ENCODE peak calls at places on chromosomes 1 and 21, in ten cellular contexts. N is psoas muscle, R is kidney epithelial cell, S is osteoblast, T is nephron progenitor cell, M is progenitor cell of endocrine pancreas, Y is neural crest cell, Q is uterus, V is stomach, P is glutamatergic neuron. B is an unnamed sample.
A peak's percentile ranks its signal among the peaks of the same experiment; 100 is the strongest.

GRCh38 chr1:168121314-168122029 is 15.3 kb downstream of the GPR161 start:
- DNase-seq in S (peak; percentile 96), R (no peak), M (no peak), V (peak; percentile 37), T (no peak), P (no peak), Q (peak; percentile 89), Y (no peak), N (peak; percentile 84), B (no peak)

GRCh38 chr21:39582749-39583148 is 30.0 kb upstream of the B3GALT5 start:
- DNase-seq in M (no peak), N (no peak), S (no peak), Q (no peak), R (no peak), P (no peak), V (no peak), T (no peak), Y (no peak), B (no peak)

GRCh38 chr1:100721502-100722205 is 2.1 kb downstream of the VCAM1 start:
- DNase-seq in Y (no peak), T (peak; percentile 22), N (no peak), S (no peak), Q (peak; percentile 62), P (no peak), M (no peak), R (peak; percentile 14), V (peak; percentile 39), B (no peak)

GRCh38 chr21:25638634-25639166 is 358 bp upstream of the JAM2 start:
- DNase-seq in Y (no peak), Q (no peak), S (no peak), R (no peak), P (no peak), N (no peak), M (no peak), T (no peak), V (no peak), B (no peak)

GRCh38 chr1:40305451-40305850 is 11.6 kb downstream of the COL9A2 start:
- DNase-seq in Q (no peak), V (no peak), Y (no peak), N (no peak), P (no peak), M (no peak), S (peak; percentile 89), T (no peak), R (no peak), B (no peak)

GRCh38 chr1:65260851-65261473 is 48.4 kb upstream of the DNAJC6 start:
- DNase-seq in Q (no peak), V (no peak), N (no peak), M (no peak), Y (no peak), T (no peak), S (peak; percentile 97), R (peak; percentile 80), P (no peak), B (no peak)

GRCh38 chr1:19043579-19044443 is 87.3 kb upstream of the IFFO2 start:
- DNase-seq in S (peak; percentile 71), P (no peak), Q (no peak), T (no peak), N (no peak), R (no peak), Y (no peak), M (no peak), V (no peak), B (no peak)

GRCh38 chr1:99691175-99691574 is 45.3 kb downstream of the PALMD start:
- DNase-seq in N (no peak), Y (no peak), R (no peak), S (no peak), T (no peak), V (no peak), Q (no peak), P (no peak), M (no peak), B (no peak)

GRCh38 chr1:203545032-203545816 is 51.3 kb downstream of the OPTC start:
- DNase-seq in R (no peak), M (no peak), P (no peak), T (no peak), Q (no peak), Y (no peak), N (no peak), V (no peak), S (no peak), B (no peak)

GRCh38 chr1:64080947-64081562 is 122.4 kb upstream of the UBE2U start:
- DNase-seq in M (no peak), N (no peak), S (peak; percentile 36), T (no peak), P (no peak), V (no peak), Q (no peak), Y (no peak), R (no peak), B (no peak)

GRCh38 chr1:87588445-87588844 is 259.8 kb downstream of the LMO4 start:
- DNase-seq in N (no peak), V (no peak), T (no peak), R (no peak), P (no peak), Y (no peak), Q (no peak), S (no peak), M (no peak), B (no peak)

GRCh38 chr1:8015809-8016165 is 10.3 kb downstream of the ERRFI1 start:
- DNase-seq in V (no peak), T (no peak), M (no peak), R (no peak), S (peak; percentile 60), N (no peak), Y (no peak), P (no peak), Q (peak; percentile 66), B (no peak)

GRCh38 chr1:34906225-34906624 is 23.2 kb downstream of the DLGAP3 start:
- DNase-seq in M (no peak), P (no peak), Q (no peak), T (no peak), Y (no peak), S (no peak), V (no peak), R (no peak), N (no peak), B (no peak)

GRCh38 chr1:67832737-67833594 is at the start of gene GNG12:
- DNase-seq in M (peak; percentile 49), Q (peak; percentile 73), Y (peak; percentile 58), R (peak; percentile 26), T (peak; percentile 78), P (peak; percentile 61), V (peak; percentile 77), N (peak; percentile 84), S (peak; percentile 93), B (peak; percentile 69)

DNA sequence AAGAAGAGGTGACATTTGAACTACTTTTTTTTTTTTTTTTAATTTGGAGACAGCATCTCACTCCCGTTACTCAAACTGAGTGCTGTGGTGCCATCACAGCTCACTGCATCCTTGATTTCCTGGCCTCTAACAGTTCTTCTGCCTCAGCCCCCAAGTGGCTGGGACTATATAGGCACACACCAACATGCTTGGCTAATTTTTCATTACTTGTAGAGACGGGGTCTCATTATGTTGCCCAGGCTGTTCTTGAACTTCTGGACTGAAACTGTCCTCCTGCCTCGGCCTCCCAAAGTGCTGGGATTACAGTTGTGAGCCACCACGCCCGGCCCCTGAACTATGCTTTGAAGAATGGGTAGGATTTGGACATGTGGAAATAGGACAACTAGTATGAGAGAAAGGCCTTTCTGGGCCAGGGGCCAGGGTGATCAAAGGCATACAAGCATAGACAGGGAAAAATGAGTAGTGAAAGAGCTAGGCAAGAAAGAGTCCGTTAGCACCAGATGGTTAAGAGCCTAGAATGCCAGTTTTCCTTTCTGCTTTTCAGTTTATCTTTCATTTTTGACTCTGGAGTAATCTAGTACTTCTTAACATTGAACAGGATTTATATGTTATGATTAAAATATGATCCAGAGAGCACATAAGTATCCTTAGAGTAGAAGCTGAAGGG is 6.3 kb downstream of the RABGAP1L start:
- DNase-seq in M (no peak), N (peak; percentile 69), T (no peak), S (no peak), Q (no peak), P (no peak), R (no peak), V (no peak), Y (no peak), B (no peak)
- TF ChIP-seq CTCF in M (no peak), N (no peak), T (no peak), S (no peak), Q (no peak), P (no peak), R (no peak), V (no peak), Y (no peak), B (no peak)

GRCh38 chr1:48940946-48941732 is 164.4 kb upstream of the BEND5 start:
- DNase-seq in N (no peak), M (no peak), P (no peak), V (no peak), Q (no peak), R (no peak), S (no peak), Y (no peak), T (no peak), B (no peak)
- TF ChIP-seq CTCF in N (no peak), M (no peak), P (no peak), V (no peak), Q (no peak), R (no peak), S (no peak), Y (no peak), T (no peak), B (no peak)

GRCh38 chr1:27127419-27127818 is 27.5 kb downstream of the SLC9A1 start:
- DNase-seq in M (no peak), V (no peak), R (no peak), T (no peak), S (no peak), N (no peak), Y (no peak), Q (no peak), P (no peak), B (no peak)
- TF ChIP-seq CTCF in M (peak; percentile 19), V (no peak), R (peak; percentile 18), T (no peak), S (no peak), N (peak; percentile 9), Y (no peak), Q (no peak), P (peak; percentile 21), B (no peak)

GRCh38 chr1:12640237-12640957 is 3.5 kb upstream of the AADACL4 start:
- DNase-seq in S (no peak), Y (no peak), R (no peak), M (no peak), N (peak; percentile 5), Q (no peak), T (no peak), V (no peak), P (no peak), B (no peak)
- TF ChIP-seq CTCF in S (no peak), Y (no peak), R (no peak), M (no peak), N (no peak), Q (no peak), T (no peak), V (no peak), P (no peak), B (no peak)

B was measured in endothelial cell.